ENCODE peak calls at places on chromosomes 6 and 20, in four cellular contexts. L is GM23338, D is right lobe of liver, P is SK-N-SH. Y is an unnamed sample.

GRCh38 chr6:44052419-44053011 is 74.7 kb downstream of the MRPL14 start:
- DNase-seq in L (peak; percentile 86), D (peak; percentile 58), P (peak; percentile 60), Y (no peak)

GRCh38 chr6:114140416-114140815 is 169.5 kb upstream of the HDAC2 start:
- DNase-seq in L (no peak), D (no peak), P (no peak), Y (no peak)

GRCh38 chr20:62155428-62156253 is 12.1 kb downstream of the SS18L1 start:
- DNase-seq in L (peak; percentile 32), D (no peak), P (no peak), Y (no peak)

GRCh38 chr6:13709698-13710551 is 1.7 kb downstream of the RANBP9 start:
- DNase-seq in L (peak; percentile 30), D (no peak), P (peak; percentile 40), Y (no peak)

GRCh38 chr20:63457737-63458136 is 14.7 kb downstream of the KCNQ2 start:
- DNase-seq in L (no peak), D (no peak), P (peak; percentile 69), Y (no peak)

GRCh38 chr6:167308207-167308606 is 16.7 kb upstream of the TTLL2 start:
- DNase-seq in L (no peak), D (no peak), P (no peak), Y (no peak)

GRCh38 chr6:63819831-63820230 is 184.2 kb downstream of the PHF3 start:
- DNase-seq in L (no peak), D (no peak), P (no peak), Y (no peak)

GRCh38 chr6:158417760-158418098 is 105.5 kb downstream of the TULP4 start:
- DNase-seq in L (no peak), D (no peak), P (no peak), Y (no peak)

GRCh38 chr20:12914804-12915203 is 94.0 kb upstream of the SPTLC3 start:
- DNase-seq in L (no peak), D (no peak), P (no peak), Y (no peak)

GRCh38 chr6:137415127-137415833 is 78.9 kb downstream of the OLIG3 start:
- DNase-seq in L (peak; percentile 90), D (peak; percentile 48), P (peak; percentile 12), Y (peak; percentile 68)

GRCh38 chr6:141866731-141867502 is 265.8 kb upstream of the GJE1 start:
- DNase-seq in L (peak; percentile 27), D (no peak), P (no peak), Y (no peak)

GRCh38 chr6:39865011-39865888 is 69.0 kb downstream of the MOCS1 start:
- DNase-seq in L (peak; percentile 97), D (peak; percentile 68), P (peak; percentile 65), Y (peak; percentile 89)

GRCh38 chr6:82129814-82130213 is 117.7 kb downstream of the IBTK start:
- DNase-seq in L (no peak), D (no peak), P (no peak), Y (no peak)

GRCh38 chr6:7505196-7505699 is 36.2 kb upstream of the DSP start:
- DNase-seq in L (peak; percentile 77), D (no peak), P (peak; percentile 41), Y (no peak)

GRCh38 chr6:21609881-21610329 is 16.4 kb downstream of the SOX4 start:
- DNase-seq in L (peak; percentile 25), D (no peak), P (no peak), Y (no peak)

GRCh38 chr6:34696189-34696738 is 303 bp downstream of the ILRUN start:
- DNase-seq in L (no peak), D (no peak), P (no peak), Y (no peak)

GRCh38 chr20:33829636-33830035 is 18.5 kb downstream of the CHMP4B start:
- DNase-seq in L (no peak), D (no peak), P (no peak), Y (no peak)

GRCh38 chr6:17431581-17431980 is 38.2 kb downstream of the CAP2 start:
- DNase-seq in L (peak; percentile 43), D (no peak), P (no peak), Y (no peak)

GRCh38 chr20:41177636-41178035 is 40.3 kb downstream of the PLCG1 start:
- DNase-seq in L (no peak), D (no peak), P (no peak), Y (peak; percentile 59)

GRCh38 chr6:5231289-5231688 is 29.5 kb downstream of the LYRM4 start:
- DNase-seq in L (peak; percentile 44), D (no peak), P (no peak), Y (no peak)

GRCh38 chr20:36017034-36017951 is 48.9 kb downstream of the CNBD2 start:
- DNase-seq in L (peak; percentile 48), D (no peak), P (no peak), Y (peak; percentile 66)

GRCh38 chr6:154511735-154512097 is 1.2 kb upstream of the CNKSR3 start:
- DNase-seq in L (peak; percentile 38), D (no peak), P (no peak), Y (no peak)

GRCh38 chr6:154512214-154512613 is 1.7 kb upstream of the CNKSR3 start:
- DNase-seq in L (no peak), D (no peak), P (no peak), Y (no peak)

GRCh38 chr6:154515808-154516207 is 5.3 kb upstream of the CNKSR3 start:
- DNase-seq in L (no peak), D (no peak), P (no peak), Y (no peak)

GRCh38 chr6:154514481-154514880 is 4.0 kb upstream of the CNKSR3 start:
- DNase-seq in L (no peak), D (no peak), P (no peak), Y (no peak)

GRCh38 chr6:154513601-154514320 is 3.3 kb upstream of the CNKSR3 start:
- DNase-seq in L (no peak), D (no peak), P (peak; percentile 41), Y (no peak)
- H3K4me1 ChIP-seq in L (peaks cover 47% of the 10 kb centered on the region), D (peaks cover 11% of the 10 kb centered on the region), P (peaks cover 9% of the 10 kb centered on the region), Y (no peaks in the 10 kb centered on the region)

GRCh38 chr20:1622450-1622849 is 2.6 kb upstream of the SIRPB1 start:
- DNase-seq in L (no peak), D (no peak), P (no peak), Y (no peak)
- TF ChIP-seq CTCF in L (no peak), D (no peak), P (no peak), Y (no peak)

DNA sequence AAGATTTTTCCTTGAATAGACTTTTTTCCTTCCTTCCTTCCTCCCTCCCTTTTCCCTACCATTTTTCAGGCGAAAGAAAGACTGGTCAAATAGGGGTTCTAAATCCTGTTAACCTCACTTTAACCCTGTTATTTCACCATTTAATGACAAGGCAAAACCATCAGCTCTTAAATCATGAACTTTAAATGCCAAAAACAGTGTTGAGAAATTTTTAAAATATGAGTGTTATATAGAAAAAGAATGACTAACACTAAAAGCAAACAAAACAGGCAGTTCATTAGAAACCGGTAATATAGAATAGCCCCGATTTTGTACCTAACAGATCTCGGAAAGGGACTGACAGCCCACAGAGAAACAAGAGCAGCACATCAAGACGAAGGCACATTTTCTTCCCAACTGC is 57.3 kb upstream of the CEP85L start:
- DNase-seq in L (no peak), D (no peak), P (no peak), Y (no peak)
- H3K4me1 ChIP-seq in L (peaks cover 43% of the 10 kb centered on the region), D (peaks cover 4% of the 10 kb centered on the region), P (peaks cover 21% of the 10 kb centered on the region), Y (peaks cover 5% of the 10 kb centered on the region)

DNA sequence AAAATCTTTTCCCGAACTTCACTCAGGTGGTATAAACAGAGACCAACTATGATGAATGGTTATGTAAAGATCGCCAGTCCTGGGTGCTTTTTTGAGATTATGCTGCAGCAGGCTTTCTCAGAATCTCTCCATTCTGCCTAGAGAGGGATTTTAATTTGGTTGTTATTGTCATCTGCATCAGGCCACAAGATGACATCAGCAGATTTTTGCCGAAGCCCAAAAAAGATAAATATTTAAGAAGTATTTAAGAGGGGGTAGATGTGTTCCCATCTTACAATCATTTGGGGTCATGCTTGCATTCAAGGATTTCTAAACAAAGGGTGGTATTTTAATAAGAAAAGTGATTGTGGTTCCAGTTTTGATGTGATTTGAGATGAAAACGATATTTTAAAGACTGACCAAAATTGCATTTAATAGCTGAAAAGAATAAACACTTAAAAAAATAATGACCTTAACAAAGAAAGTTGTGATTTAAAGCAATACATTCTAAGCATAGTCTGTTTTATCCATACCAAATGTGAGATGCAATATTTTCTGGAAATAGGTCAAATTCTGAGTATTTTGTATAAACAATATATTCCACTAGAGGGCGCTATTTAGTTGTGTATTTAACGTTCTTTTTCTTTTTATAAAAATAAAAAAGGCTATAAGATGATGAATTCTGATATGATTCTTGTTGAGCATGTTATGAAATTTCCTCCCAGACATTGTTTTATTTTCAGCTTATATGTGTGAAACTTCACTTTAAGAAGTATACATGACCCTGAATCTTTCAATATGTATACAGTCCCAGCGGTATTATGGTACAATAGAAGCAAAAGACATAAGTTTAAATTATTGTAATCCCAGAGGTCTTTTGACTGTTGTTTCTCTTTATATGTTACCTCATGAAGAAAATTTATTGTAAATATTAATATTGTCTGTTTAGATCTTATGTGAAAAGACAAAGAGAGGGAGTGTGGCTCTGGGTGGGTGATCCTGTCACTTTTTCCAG is 51.0 kb upstream of the ZFP64 start:
- DNase-seq in L (peak; percentile 66), D (no peak), P (peak; percentile 29), Y (no peak)
- TF ChIP-seq CTCF in L (peak; percentile 89), D (peak; percentile 72), P (peak; percentile 79), Y (no peak)

DNA sequence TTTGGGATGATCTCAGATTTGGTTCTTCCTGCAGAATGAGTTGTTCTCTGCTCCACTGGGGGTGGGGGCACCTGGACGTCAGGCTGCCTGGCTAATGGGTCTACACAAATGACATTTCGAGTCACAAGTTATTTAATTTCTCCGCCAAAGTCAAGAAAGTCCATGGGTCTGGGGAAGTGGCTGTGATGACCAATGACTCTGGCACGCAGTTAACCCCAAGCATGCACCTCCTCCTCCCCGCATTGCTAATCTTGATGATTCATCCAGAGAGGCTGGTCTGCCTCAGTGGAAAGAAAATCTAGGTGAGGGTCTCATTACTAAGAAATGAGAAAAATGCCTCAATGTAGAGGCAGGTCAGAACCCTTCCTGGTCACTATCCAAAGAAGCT is 98.3 kb upstream of the MRPS10 start:
- DNase-seq in L (peak; percentile 43), D (no peak), P (no peak), Y (no peak)
- H3K4me1 ChIP-seq in L (peaks cover 33% of the 10 kb centered on the region), D (no peaks in the 10 kb centered on the region), P (no peaks in the 10 kb centered on the region), Y (no peaks in the 10 kb centered on the region)

GRCh38 chr6:105500693-105501092 is 97.8 kb upstream of the PREP start:
- DNase-seq in L (peak; percentile 43), D (no peak), P (no peak), Y (no peak)
- TF ChIP-seq CTCF in L (peak; percentile 33), D (no peak), P (peak; percentile 10), Y (no peak)

GRCh38 chr20:51425347-51426106 is 117.0 kb downstream of the NFATC2 start:
- DNase-seq in L (peak; percentile 46), D (no peak), P (no peak), Y (no peak)
- H3K4me1 ChIP-seq in L (peaks cover 23% of the 10 kb centered on the region), D (peaks cover 11% of the 10 kb centered on the region), P (peaks cover 11% of the 10 kb centered on the region), Y (peaks cover 5% of the 10 kb centered on the region)